ENCODE peak calls at places on chromosomes 12 and 14, in nine cellular contexts. U is Panc1; R is lower lobe of right lung; Y is aorta; S is PC-9; G is mesenchymal stem cell; K is tibial nerve; N is effector memory CD4-positive, alpha-beta T cell; O is CD4-positive, CD25-positive, alpha-beta regulatory T cell. Z is an unnamed sample.

GRCh38 chr12:132777614-132778013 is 16.0 kb upstream of the ANKLE2 start:
- DNase-seq in U (no peak), R (no peak), Y (no peak), S (no peak), G (no peak), K (no peak), N (no peak), O (no peak), Z (no peak)

GRCh38 chr14:68244272-68244975 is 424.8 kb downstream of the RAD51B start:
- DNase-seq in U (no peak), R (no peak), Y (no peak), S (no peak), G (no peak), K (no peak), N (no peak), O (no peak), Z (no peak)

GRCh38 chr12:83065562-83065961 is 378.9 kb downstream of the TMTC2 start:
- DNase-seq in U (no peak), R (no peak), Y (no peak), S (no peak), G (no peak), K (no peak), N (no peak), O (no peak), Z (no peak)

GRCh38 chr12:108309674-108310312 is 29.3 kb downstream of the CMKLR1 start:
- DNase-seq in U (no peak), R (no peak), Y (no peak), S (no peak), G (no peak), K (no peak), N (no peak), O (no peak), Z (no peak)

GRCh38 chr12:8995021-8995775 is 5.9 kb downstream of the KLRG1 start:
- DNase-seq in U (no peak), R (no peak), Y (no peak), S (no peak), G (no peak), K (no peak), N (no peak), O (no peak), Z (no peak)

GRCh38 chr14:32608880-32609279 is 279.8 kb downstream of the AKAP6 start:
- DNase-seq in U (no peak), R (no peak), Y (no peak), S (no peak), G (no peak), K (no peak), N (no peak), O (no peak), Z (no peak)

GRCh38 chr14:85415015-85415712 is 114.8 kb upstream of the FLRT2 start:
- DNase-seq in U (peak), R (no peak), Y (no peak), S (peak), G (peak), K (peak), N (no peak), O (no peak), Z (peak)

GRCh38 chr12:125742413-125742812 is 677.2 kb downstream of the AACS start:
- DNase-seq in U (no peak), R (no peak), Y (no peak), S (no peak), G (no peak), K (no peak), N (no peak), O (no peak), Z (no peak)

GRCh38 chr12:4909397-4909733 is 340 bp upstream of the KCNA1 start:
- DNase-seq in U (no peak), R (no peak), Y (peak), S (no peak), G (no peak), K (no peak), N (no peak), O (no peak), Z (no peak)

GRCh38 chr12:124480469-124481256 is 86.7 kb downstream of the NCOR2 start:
- DNase-seq in U (no peak), R (no peak), Y (no peak), S (peak), G (peak), K (no peak), N (no peak), O (no peak), Z (no peak)
- H3K27ac ChIP-seq in U (peak), R (no peak), Y (no peak), S (peak), G (peak), K (peak), N (peak), O (no peak), Z (no peak)

GRCh38 chr12:70663838-70664237 is 26.6 kb upstream of the PTPRB start:
- DNase-seq in U (no peak), R (no peak), Y (no peak), S (no peak), G (no peak), K (no peak), N (no peak), O (no peak), Z (no peak)
- H3K27ac ChIP-seq in U (no peak), R (no peak), Y (no peak), S (no peak), G (no peak), K (no peak), N (no peak), O (no peak), Z (no peak)

DNA sequence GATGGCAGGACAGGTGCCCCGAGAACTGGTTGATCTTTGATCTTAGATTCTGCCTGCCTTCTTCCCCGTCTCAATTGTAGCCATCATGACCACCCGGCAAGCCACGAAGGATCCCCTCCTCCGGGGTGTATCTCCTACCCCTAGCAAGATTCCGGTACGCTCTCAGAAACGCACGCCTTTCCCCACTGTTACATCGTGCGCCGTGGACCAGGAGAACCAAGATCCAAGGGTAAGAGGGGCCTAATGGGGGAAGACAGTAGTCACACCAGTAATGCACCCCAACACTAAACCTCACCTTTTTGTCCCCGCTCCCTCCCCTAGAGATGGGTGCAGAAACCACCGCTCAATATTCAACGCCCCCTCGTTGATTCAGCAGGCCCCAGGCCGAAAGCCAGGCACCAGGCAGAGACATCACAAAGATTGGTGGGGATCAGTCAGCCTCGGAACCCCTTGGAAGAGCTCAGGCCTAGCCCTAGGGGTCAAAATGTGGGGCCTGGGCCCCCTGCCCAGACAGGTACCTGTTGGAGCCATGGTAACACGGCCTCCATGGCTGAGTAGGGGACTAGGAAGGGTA is 556 bp downstream of the TROAP start:
- DNase-seq in U (no peak), R (no peak), Y (peak), S (no peak), G (no peak), K (no peak), N (no peak), O (no peak), Z (no peak)
- H3K27ac ChIP-seq in U (peak), R (no peak), Y (no peak), S (no peak), G (no peak), K (no peak), N (no peak), O (no peak), Z (no peak)

GRCh38 chr14:37197421-37198272 is at the start of gene MIPOL1:
- DNase-seq in U (no peak), R (peak), Y (peak), S (peak), G (peak), K (peak), N (no peak), O (no peak), Z (peak)

GRCh38 chr14:37198907-37199306 is 1.2 kb downstream of the MIPOL1 start:
- DNase-seq in U (no peak), R (no peak), Y (no peak), S (no peak), G (no peak), K (no peak), N (no peak), O (no peak), Z (no peak)

GRCh38 chr14:37195327-37195726 is 2.4 kb upstream of the MIPOL1 start:
- DNase-seq in U (no peak), R (no peak), Y (no peak), S (no peak), G (peak), K (no peak), N (no peak), O (no peak), Z (peak)

GRCh38 chr14:37198273-37198598 is 499 bp downstream of the MIPOL1 start:
- DNase-seq in U (no peak), R (no peak), Y (no peak), S (no peak), G (no peak), K (no peak), N (no peak), O (no peak), Z (no peak)

DNA sequence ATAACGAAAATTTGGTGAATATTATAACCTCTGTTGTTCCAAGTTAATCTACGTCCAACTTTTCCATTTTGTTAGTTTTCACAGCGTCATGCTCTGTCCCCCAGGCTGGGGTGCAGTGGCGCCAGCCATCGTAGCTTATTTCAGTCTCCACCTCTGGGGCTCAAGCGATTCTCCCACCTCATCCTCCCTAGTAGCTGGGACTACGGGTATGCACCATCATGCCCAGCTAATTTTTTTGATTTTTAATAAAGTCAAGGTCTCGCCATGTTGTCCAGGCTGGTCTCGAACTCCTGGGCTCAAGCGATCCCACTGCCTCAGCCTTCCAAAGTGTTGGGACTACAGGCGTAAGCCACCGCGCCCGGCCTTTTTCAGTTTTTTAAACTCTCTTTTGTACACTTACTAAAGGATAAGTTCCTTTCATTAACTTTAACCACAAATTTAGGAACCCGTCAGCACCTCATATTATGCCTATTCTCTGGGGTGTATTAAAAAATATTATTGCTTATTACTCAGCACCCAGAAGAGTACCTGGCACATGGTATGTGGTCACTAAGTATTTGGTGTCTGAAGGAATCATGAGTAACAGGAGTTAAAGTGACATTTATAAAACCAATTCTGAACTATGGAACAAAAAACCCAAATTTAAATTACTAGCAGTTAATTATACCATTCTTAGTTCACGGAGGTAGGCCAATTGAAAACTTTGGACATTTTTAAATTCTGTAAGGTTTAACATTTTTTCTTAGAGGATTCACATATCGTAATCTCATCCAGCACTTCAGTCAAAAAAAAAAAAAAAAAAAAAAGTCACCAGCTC is 925 bp upstream of the MIPOL1 start:
- DNase-seq in U (no peak), R (no peak), Y (no peak), S (no peak), G (no peak), K (no peak), N (no peak), O (no peak), Z (no peak)
- H3K27ac ChIP-seq in U (peak), R (peak), Y (peak), S (peak), G (no peak), K (peak), N (no peak), O (no peak), Z (peak)

GRCh38 chr12:56124133-56124532 is 3.9 kb upstream of the ESYT1 start:
- DNase-seq in U (no peak), R (no peak), Y (no peak), S (no peak), G (no peak), K (no peak), N (no peak), O (no peak), Z (no peak)
- H3K27ac ChIP-seq in U (no peak), R (no peak), Y (no peak), S (no peak), G (no peak), K (no peak), N (no peak), O (no peak), Z (no peak)

GRCh38 chr14:23307687-23308644 is 1.3 kb downstream of the BCL2L2 start:
- DNase-seq in U (no peak), R (no peak), Y (no peak), S (no peak), G (no peak), K (no peak), N (no peak), O (no peak), Z (peak)

GRCh38 chr14:23306412-23307145 is at the start of gene BCL2L2:
- DNase-seq in U (no peak), R (peak), Y (peak), S (peak), G (peak), K (peak), N (no peak), O (no peak), Z (peak)

GRCh38 chr14:23306113-23306411 is 571 bp upstream of the BCL2L2 start:
- DNase-seq in U (no peak), R (no peak), Y (no peak), S (no peak), G (no peak), K (no peak), N (no peak), O (no peak), Z (no peak)

GRCh38 chr14:23308721-23309445 is 2.2 kb downstream of the BCL2L2 start:
- DNase-seq in U (no peak), R (no peak), Y (no peak), S (no peak), G (no peak), K (no peak), N (no peak), O (no peak), Z (no peak)

GRCh38 chr14:23307146-23307447 is 464 bp downstream of the BCL2L2 start:
- DNase-seq in U (no peak), R (no peak), Y (no peak), S (no peak), G (no peak), K (no peak), N (no peak), O (no peak), Z (no peak)
- H3K27ac ChIP-seq in U (peak), R (peak), Y (peak), S (peak), G (peak), K (peak), N (no peak), O (no peak), Z (peak)

GRCh38 chr14:38366374-38366773 is 110.5 kb upstream of the CLEC14A start:
- DNase-seq in U (no peak), R (no peak), Y (no peak), S (no peak), G (peak), K (no peak), N (no peak), O (no peak), Z (no peak)

GRCh38 chr14:38363217-38363616 is 107.3 kb upstream of the CLEC14A start:
- DNase-seq in U (no peak), R (no peak), Y (no peak), S (no peak), G (no peak), K (no peak), N (no peak), O (no peak), Z (no peak)

DNA sequence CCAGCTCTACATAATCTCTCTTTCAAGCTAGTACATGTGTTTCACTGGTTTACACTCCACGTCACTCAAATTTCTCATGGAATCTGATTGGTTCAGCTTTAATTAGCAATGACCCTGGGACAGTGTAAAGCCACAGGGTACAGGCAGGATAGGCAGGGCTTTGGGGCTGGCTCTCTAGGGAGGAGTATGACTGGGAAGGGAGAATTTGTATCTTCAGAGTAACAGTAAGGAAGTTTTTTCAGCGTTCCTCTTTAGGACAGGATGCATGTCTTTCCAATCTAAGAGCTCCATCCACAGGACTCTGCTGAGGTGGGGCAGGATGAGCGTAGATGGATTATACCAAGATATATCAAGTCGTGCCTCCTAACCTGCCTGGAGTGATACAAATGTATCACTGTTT is 112.0 kb upstream of the CLEC14A start:
- DNase-seq in U (no peak), R (no peak), Y (no peak), S (no peak), G (no peak), K (no peak), N (no peak), O (no peak), Z (no peak)
- H3K27ac ChIP-seq in U (no peak), R (no peak), Y (no peak), S (no peak), G (no peak), K (no peak), N (no peak), O (no peak), Z (no peak)

Z was measured in epithelial cell of prostate.